ENCODE peak calls at places on chromosomes 12 and 14, in ten cellular contexts. H, K, X, Q, N, W, A, L, M and R are unnamed samples.

GRCh38 chr14:68935761-68936209 is 43.3 kb downstream of the ACTN1 start:
- DNase-seq in H (peak), K (no peak), X (no peak), Q (no peak), N (no peak), W (peak), A (no peak), L (no peak), M (no peak), R (no peak)

GRCh38 chr12:21773799-21774198 is 707 bp downstream of the KCNJ8 start:
- DNase-seq in H (no peak), K (no peak), X (no peak), Q (no peak), N (no peak), W (no peak), A (no peak), L (peak), M (no peak), R (no peak)

GRCh38 chr12:1916396-1917171 is 1.9 kb downstream of the CACNA2D4 start:
- DNase-seq in H (peak), K (peak), X (no peak), Q (no peak), N (no peak), W (peak), A (no peak), L (peak), M (peak), R (peak)

GRCh38 chr12:41527529-41528116 is 339.5 kb downstream of the PDZRN4 start:
- DNase-seq in H (no peak), K (no peak), X (no peak), Q (no peak), N (no peak), W (no peak), A (no peak), L (no peak), M (no peak), R (no peak)

GRCh38 chr12:25459541-25459951 is 93.5 kb downstream of the LMNTD1 start:
- DNase-seq in H (no peak), K (no peak), X (no peak), Q (no peak), N (no peak), W (no peak), A (no peak), L (no peak), M (no peak), R (no peak)

GRCh38 chr14:68947802-68948201 is 31.3 kb downstream of the ACTN1 start:
- DNase-seq in H (peak), K (no peak), X (no peak), Q (peak), N (no peak), W (peak), A (peak), L (peak), M (peak), R (peak)

GRCh38 chr12:92363295-92364146 is 217.9 kb upstream of the BTG1 start:
- DNase-seq in H (peak), K (peak), X (no peak), Q (peak), N (peak), W (no peak), A (no peak), L (peak), M (no peak), R (peak)

GRCh38 chr14:21965042-21965441 is 291.4 kb upstream of the OR4E1 start:
- DNase-seq in H (no peak), K (no peak), X (no peak), Q (no peak), N (peak), W (no peak), A (peak), L (no peak), M (no peak), R (no peak)

GRCh38 chr14:104661086-104661485 is 28.3 kb upstream of the INF2 start:
- DNase-seq in H (no peak), K (no peak), X (no peak), Q (no peak), N (no peak), W (no peak), A (no peak), L (no peak), M (no peak), R (no peak)

GRCh38 chr14:23128969-23129758 is 10.1 kb upstream of the CEBPE start:
- DNase-seq in H (no peak), K (peak), X (no peak), Q (no peak), N (no peak), W (no peak), A (no peak), L (no peak), M (no peak), R (no peak)

GRCh38 chr14:74584966-74585365 is 27.1 kb downstream of the LTBP2 start:
- DNase-seq in H (no peak), K (no peak), X (no peak), Q (no peak), N (no peak), W (no peak), A (no peak), L (no peak), M (peak), R (no peak)

GRCh38 chr12:93571854-93572711 is at the start of gene SOCS2:
- DNase-seq in H (no peak), K (peak), X (peak), Q (no peak), N (peak), W (peak), A (peak), L (no peak), M (peak), R (peak)

GRCh38 chr14:22614240-22614799 is 16.2 kb downstream of the ABHD4 start:
- DNase-seq in H (no peak), K (no peak), X (peak), Q (peak), N (no peak), W (no peak), A (no peak), L (peak), M (no peak), R (peak)

GRCh38 chr14:99519931-99520421 is 38.8 kb downstream of the CCNK start:
- DNase-seq in H (no peak), K (no peak), X (no peak), Q (no peak), N (no peak), W (no peak), A (no peak), L (no peak), M (peak), R (no peak)

GRCh38 chr12:122096591-122097149 is 18.1 kb downstream of the MLXIP start:
- DNase-seq in H (no peak), K (no peak), X (no peak), Q (peak), N (no peak), W (peak), A (no peak), L (peak), M (no peak), R (peak)

GRCh38 chr12:95104919-95105452 is 31.6 kb upstream of the NR2C1 start:
- DNase-seq in H (no peak), K (no peak), X (no peak), Q (no peak), N (no peak), W (no peak), A (no peak), L (no peak), M (no peak), R (no peak)

GRCh38 chr12:95099270-95099790 is 25.9 kb upstream of the NR2C1 start:
- DNase-seq in H (no peak), K (no peak), X (no peak), Q (no peak), N (no peak), W (no peak), A (no peak), L (no peak), M (no peak), R (no peak)

GRCh38 chr12:95107362-95107761 is 33.9 kb upstream of the NR2C1 start:
- DNase-seq in H (no peak), K (no peak), X (no peak), Q (no peak), N (no peak), W (no peak), A (no peak), L (no peak), M (no peak), R (no peak)

GRCh38 chr12:95100264-95101190 is 27.1 kb upstream of the NR2C1 start:
- DNase-seq in H (no peak), K (no peak), X (no peak), Q (no peak), N (no peak), W (no peak), A (peak), L (no peak), M (no peak), R (no peak)

DNA sequence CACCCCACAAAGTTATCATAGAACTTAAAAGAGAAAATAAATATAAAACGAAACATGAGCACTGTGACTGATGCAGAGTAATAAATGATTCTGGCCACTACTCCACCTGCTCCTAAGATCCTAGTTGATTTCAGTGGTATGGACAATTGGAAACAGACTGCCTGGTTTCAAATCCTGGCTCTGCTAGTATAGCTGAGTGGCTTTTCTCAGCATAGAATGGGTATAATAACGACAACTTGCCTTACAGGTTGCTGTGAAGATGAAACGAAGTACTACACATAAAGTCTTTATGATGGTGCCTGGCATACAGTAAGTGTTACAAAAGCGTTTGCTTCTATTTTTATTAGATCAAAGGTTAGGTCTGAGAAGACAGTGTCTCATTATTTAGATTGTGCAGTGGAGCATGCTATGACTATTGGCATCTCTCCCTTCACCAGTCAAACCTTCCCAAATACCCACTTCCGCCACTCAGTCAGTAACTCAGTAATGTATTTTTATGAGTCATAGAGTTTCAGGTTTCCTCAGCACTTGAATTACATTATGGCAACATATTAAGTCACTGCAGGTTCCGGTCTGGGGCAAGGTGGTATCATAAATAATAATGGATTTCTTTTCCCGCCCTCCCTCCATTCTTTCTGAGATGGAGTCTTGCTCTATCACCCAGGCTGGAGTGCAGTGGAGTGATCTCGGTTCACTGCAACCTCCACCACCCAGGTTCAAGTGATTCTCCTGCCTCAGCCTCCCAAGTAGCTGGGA is 29.7 kb upstream of the NR2C1 start:
- DNase-seq in H (no peak), K (no peak), X (peak), Q (peak), N (no peak), W (no peak), A (peak), L (peak), M (no peak), R (peak)
- H3K4me3 ChIP-seq in H (no peak), K (no peak), X (no peak), Q (no peak), N (no peak), W (no peak), A (no peak), L (no peak), M (no peak), R (no peak)

GRCh38 chr14:103091883-103092222 is 2.7 kb upstream of the EXOC3L4 start:
- DNase-seq in H (no peak), K (no peak), X (no peak), Q (no peak), N (no peak), W (no peak), A (no peak), L (no peak), M (no peak), R (no peak)

GRCh38 chr14:103091041-103091882 is 3.3 kb upstream of the EXOC3L4 start:
- DNase-seq in H (no peak), K (peak), X (peak), Q (peak), N (peak), W (peak), A (peak), L (peak), M (no peak), R (peak)

GRCh38 chr14:103088921-103089320 is 4.9 kb downstream of the LBHD2 start:
- DNase-seq in H (no peak), K (no peak), X (no peak), Q (no peak), N (no peak), W (no peak), A (no peak), L (no peak), M (no peak), R (no peak)

GRCh38 chr14:103089386-103090335 is 4.9 kb upstream of the EXOC3L4 start:
- DNase-seq in H (no peak), K (no peak), X (no peak), Q (no peak), N (no peak), W (no peak), A (no peak), L (no peak), M (no peak), R (no peak)

DNA sequence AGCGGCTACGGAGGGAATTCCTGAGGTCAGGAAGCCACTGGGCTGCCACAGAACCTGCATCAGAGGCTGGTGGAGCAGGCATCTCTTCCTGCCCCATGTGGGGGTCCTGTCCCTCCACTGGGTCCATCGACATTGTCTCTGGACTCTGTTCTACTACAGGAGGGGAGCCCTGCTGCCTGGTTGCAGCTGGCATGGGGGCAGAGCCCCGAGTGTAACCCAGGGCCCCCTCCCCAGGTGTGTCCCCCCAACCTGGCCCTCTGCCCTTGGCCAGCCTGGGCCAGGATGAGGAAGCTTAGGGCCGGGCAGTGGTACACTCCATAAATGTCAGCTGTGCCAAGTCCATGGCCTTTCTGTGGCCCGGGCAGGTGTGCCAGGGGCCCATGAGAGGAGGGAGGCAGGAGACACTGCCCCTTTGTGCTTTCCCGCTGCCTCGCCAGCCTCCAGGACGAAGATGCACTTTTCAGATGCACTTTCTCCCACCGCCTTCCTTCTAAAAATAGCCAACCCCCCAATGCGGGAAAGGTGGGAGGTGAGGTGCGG is 4.0 kb upstream of the EXOC3L4 start:
- DNase-seq in H (no peak), K (no peak), X (no peak), Q (no peak), N (no peak), W (no peak), A (no peak), L (no peak), M (no peak), R (no peak)
- H3K4me3 ChIP-seq in H (no peak), K (no peak), X (peak), Q (no peak), N (no peak), W (no peak), A (no peak), L (no peak), M (no peak), R (no peak)

GRCh38 chr12:94620611-94621010 is 29.7 kb downstream of the TMCC3 start:
- DNase-seq in H (no peak), K (no peak), X (no peak), Q (no peak), N (no peak), W (no peak), A (peak), L (no peak), M (no peak), R (no peak)

GRCh38 chr12:94617101-94617500 is 33.3 kb downstream of the TMCC3 start:
- DNase-seq in H (no peak), K (no peak), X (no peak), Q (no peak), N (no peak), W (no peak), A (no peak), L (no peak), M (no peak), R (no peak)

GRCh38 chr12:94616217-94616729 is 34.1 kb downstream of the TMCC3 start:
- DNase-seq in H (no peak), K (no peak), X (peak), Q (no peak), N (no peak), W (peak), A (no peak), L (no peak), M (no peak), R (peak)

GRCh38 chr12:94621662-94622359 is 28.5 kb downstream of the TMCC3 start:
- DNase-seq in H (no peak), K (no peak), X (no peak), Q (no peak), N (no peak), W (no peak), A (peak), L (peak), M (no peak), R (peak)

DNA sequence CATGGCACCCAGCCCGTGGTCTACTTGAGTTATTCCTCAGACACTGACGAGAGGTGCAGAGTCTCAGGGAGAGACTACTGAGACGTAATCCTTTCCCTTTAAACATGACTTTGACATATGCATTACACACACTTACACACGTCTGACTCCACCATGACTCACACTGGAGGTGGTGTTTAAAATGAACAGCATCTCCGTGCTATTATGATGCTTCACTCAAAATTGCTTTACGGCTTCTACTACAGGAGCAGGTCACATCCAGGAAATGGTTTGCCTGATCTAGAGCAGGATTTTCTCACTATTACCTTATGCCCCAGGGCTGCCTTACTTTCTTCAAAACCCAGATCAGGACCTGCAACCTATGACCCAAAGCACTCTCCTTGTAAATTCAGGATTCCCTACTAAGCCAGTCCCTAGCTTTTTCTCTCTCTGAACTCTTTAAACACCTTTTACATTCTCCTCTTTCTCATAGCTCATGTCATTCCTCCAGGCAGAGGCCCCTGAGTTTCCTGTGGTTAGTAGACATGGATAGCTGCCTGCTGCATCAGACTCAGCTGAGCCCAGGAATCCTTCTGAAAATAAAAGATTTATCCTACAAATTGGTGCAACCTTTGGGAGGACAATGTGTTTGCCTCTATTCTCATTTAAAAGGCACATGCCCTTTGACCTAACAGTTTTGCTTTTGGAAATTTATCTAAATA is 31.2 kb downstream of the TMCC3 start:
- DNase-seq in H (no peak), K (no peak), X (no peak), Q (peak), N (no peak), W (no peak), A (peak), L (peak), M (no peak), R (no peak)
- H3K4me3 ChIP-seq in H (no peak), K (no peak), X (no peak), Q (no peak), N (no peak), W (no peak), A (no peak), L (no peak), M (no peak), R (no peak)

DNA sequence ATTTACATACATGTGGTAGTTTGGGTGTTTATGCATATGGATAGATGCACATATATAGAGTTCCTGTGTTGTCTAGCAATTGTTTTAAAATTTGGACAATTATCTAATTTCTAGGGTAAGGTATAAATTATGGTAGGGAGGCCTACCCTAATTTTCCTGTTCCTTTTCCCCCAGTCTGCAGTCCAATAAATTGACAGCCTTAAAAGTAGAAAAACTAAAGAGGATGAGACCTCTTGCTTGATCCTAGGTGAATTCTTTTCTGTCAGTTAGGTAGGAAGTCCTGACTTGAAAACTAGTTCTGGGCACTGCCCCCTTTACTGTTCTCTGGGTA is 2.1 kb upstream of the CDKN1B start:
- DNase-seq in H (no peak), K (no peak), X (no peak), Q (no peak), N (no peak), W (no peak), A (no peak), L (no peak), M (no peak), R (no peak)
- H3K4me3 ChIP-seq in H (no peak), K (no peak), X (no peak), Q (no peak), N (peak), W (peak), A (no peak), L (no peak), M (no peak), R (no peak)

GRCh38 chr12:63151898-63152700 is 1.1 kb upstream of the AVPR1A start:
- DNase-seq in H (no peak), K (no peak), X (peak), Q (peak), N (no peak), W (no peak), A (peak), L (peak), M (peak), R (peak)
- H3K4me3 ChIP-seq in H (peak), K (peak), X (peak), Q (no peak), N (no peak), W (peak), A (no peak), L (peak), M (peak), R (peak)

DNA sequence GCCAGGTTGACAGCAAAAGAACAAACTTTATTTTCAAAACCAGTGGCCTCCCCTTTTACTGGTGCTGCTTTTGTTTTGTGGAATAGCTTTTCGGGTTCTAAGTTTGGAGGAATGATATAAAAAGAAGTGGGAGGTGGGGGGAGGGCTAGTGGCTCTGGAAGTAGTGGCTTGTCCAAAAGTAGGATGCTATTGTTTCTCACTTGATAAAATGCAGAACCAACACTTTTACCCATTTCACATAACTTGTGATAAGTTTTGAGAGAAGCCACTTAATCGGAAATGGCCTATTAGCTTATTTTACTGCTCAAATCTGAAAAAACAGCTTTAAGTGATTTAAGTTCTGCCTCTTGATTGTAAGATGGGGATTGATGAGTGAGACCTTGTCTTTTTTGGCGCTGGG is 953 bp downstream of the STK38L start:
- DNase-seq in H (no peak), K (no peak), X (no peak), Q (no peak), N (no peak), W (no peak), A (no peak), L (peak), M (no peak), R (no peak)
- H3K4me3 ChIP-seq in H (peak), K (peak), X (peak), Q (peak), N (peak), W (peak), A (peak), L (peak), M (peak), R (peak)

DNA sequence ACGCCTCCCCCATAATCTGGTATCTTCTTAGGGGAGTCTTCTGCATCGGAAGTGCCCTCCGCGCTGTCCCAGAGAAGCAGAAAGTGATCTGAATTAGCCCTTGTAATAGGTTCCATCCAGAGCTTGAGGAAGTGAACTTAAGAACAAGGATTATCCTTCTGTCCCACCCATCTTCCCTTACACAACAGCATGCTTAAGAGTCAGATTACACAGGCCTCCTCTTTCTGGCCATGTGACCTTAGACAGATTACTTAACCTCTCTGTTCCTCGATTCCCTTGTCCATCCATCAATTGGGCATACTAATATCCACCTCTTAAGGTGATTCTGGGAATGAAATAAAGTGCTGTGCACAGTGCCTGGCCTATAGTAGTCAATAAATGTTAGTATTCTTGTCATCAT is 11.4 kb downstream of the CABP1 start:
- DNase-seq in H (no peak), K (no peak), X (no peak), Q (peak), N (no peak), W (no peak), A (peak), L (peak), M (no peak), R (no peak)
- H3K4me3 ChIP-seq in H (no peak), K (no peak), X (no peak), Q (no peak), N (no peak), W (no peak), A (no peak), L (no peak), M (no peak), R (no peak)

GRCh38 chr12:6199211-6199530 is 1.0 kb upstream of the CD9 start:
- DNase-seq in H (no peak), K (no peak), X (no peak), Q (no peak), N (no peak), W (no peak), A (no peak), L (no peak), M (peak), R (no peak)
- H3K4me3 ChIP-seq in H (peak), K (peak), X (no peak), Q (no peak), N (no peak), W (peak), A (no peak), L (peak), M (peak), R (peak)